ENCODE peak calls at places on chromosomes 11 and 22, in eight cellular contexts. D is GM12865, V is A549, A is coronary artery, J is cardiac muscle cell, G is AG09309, F is nephron progenitor cell, R is fibroblast of the aortic adventitia. U is an unnamed sample.

GRCh38 chr11:133991101-133991500 is 34.3 kb upstream of the IGSF9B start:
- DNase-seq in V (no peak), J (no peak), G (no peak), F (no peak), R (no peak), D (no peak), A (no peak), U (no peak)

GRCh38 chr11:46417711-46418110 is 26.1 kb upstream of the CHRM4 start:
- DNase-seq in J (no peak), G (no peak), F (no peak), V (no peak), D (no peak), R (no peak), A (no peak), U (no peak)

GRCh38 chr11:96338910-96339703 is 3.9 kb downstream of the MAML2 start:
- DNase-seq in A (peak), G (no peak), V (no peak), R (peak), J (peak), D (peak), F (no peak), U (no peak)

GRCh38 chr11:12725047-12725862 is 51.0 kb downstream of the TEAD1 start:
- DNase-seq in F (no peak), A (no peak), G (no peak), J (peak), R (no peak), V (no peak), D (peak), U (no peak)

GRCh38 chr22:46677323-46678002 is 57.3 kb downstream of the GRAMD4 start:
- DNase-seq in J (no peak), D (no peak), G (no peak), R (no peak), A (no peak), V (no peak), F (no peak), U (no peak)

GRCh38 chr11:63667993-63668392 is 3.2 kb downstream of the ATL3 start:
- DNase-seq in J (peak), F (no peak), V (peak), R (peak), A (no peak), G (peak), D (no peak), U (no peak)

GRCh38 chr11:120942701-120943100 is 81.2 kb upstream of the TBCEL start:
- DNase-seq in A (no peak), G (no peak), D (no peak), J (no peak), R (no peak), F (no peak), V (no peak), U (no peak)

GRCh38 chr11:35040221-35040942 is 98.6 kb upstream of the CD44 start:
- DNase-seq in D (peak), J (peak), G (no peak), F (no peak), V (peak), A (no peak), R (no peak), U (no peak)

GRCh38 chr11:3942160-3942955 is 86.9 kb downstream of the STIM1 start:
- DNase-seq in D (peak), G (no peak), V (no peak), R (no peak), J (no peak), F (no peak), A (no peak), U (no peak)

GRCh38 chr22:48940266-48940987 is 887.2 kb downstream of the BRD1 start:
- DNase-seq in G (no peak), V (no peak), J (no peak), A (peak), F (no peak), R (no peak), D (no peak), U (peak)

GRCh38 chr11:8282621-8283509 is 19.2 kb upstream of the LMO1 start:
- DNase-seq in A (peak), R (no peak), D (no peak), F (peak), V (no peak), G (no peak), J (no peak), U (peak)

GRCh38 chr11:19087658-19088057 is 27.1 kb upstream of the MRGPRX2 start:
- DNase-seq in V (no peak), J (peak), F (no peak), R (peak), G (peak), A (no peak), D (no peak), U (no peak)

GRCh38 chr22:29073618-29074275 is 912 bp downstream of the KREMEN1 start:
- DNase-seq in A (no peak), R (peak), J (peak), F (peak), D (no peak), V (no peak), G (no peak), U (peak)

GRCh38 chr11:108253176-108253575 is 30.3 kb downstream of the ATM start:
- DNase-seq in J (no peak), R (peak), V (no peak), F (no peak), D (no peak), G (no peak), A (no peak), U (no peak)

GRCh38 chr11:45104006-45104789 is 42.2 kb upstream of the PRDM11 start:
- DNase-seq in J (no peak), D (no peak), R (no peak), V (no peak), A (peak), G (no peak), F (no peak), U (peak)

GRCh38 chr11:34773211-34773610 is 143.0 kb downstream of the APIP start:
- DNase-seq in V (no peak), R (no peak), A (no peak), G (no peak), F (no peak), J (no peak), D (no peak), U (no peak)

GRCh38 chr22:21876486-21877176 is 9.2 kb upstream of the MAPK1 start:
- DNase-seq in F (no peak), V (no peak), D (peak), J (peak), G (peak), R (peak), A (no peak), U (no peak)

GRCh38 chr22:48068323-48068722 is 1305.9 kb downstream of the TBC1D22A start:
- DNase-seq in R (no peak), F (no peak), G (no peak), V (no peak), D (no peak), J (no peak), A (no peak), U (no peak)

GRCh38 chr11:100791103-100791502 is 104.0 kb downstream of the ARHGAP42 start:
- DNase-seq in J (no peak), F (no peak), G (no peak), D (no peak), R (no peak), V (no peak), A (no peak), U (no peak)

GRCh38 chr22:39723463-39723862 is 152.9 kb downstream of the CACNA1I start:
- DNase-seq in J (no peak), A (peak), D (no peak), V (no peak), G (no peak), F (no peak), R (no peak), U (peak)

GRCh38 chr22:20858615-20859416 is at the start of the genes PI4KA and SNAP29:
- DNase-seq in R (peak), V (peak), A (peak), F (peak), J (peak), G (peak), D (peak), U (peak)
- TF ChIP-seq CTCF in R (no peak), V (no peak), A (no peak), F (no peak), J (no peak), G (no peak), D (no peak), U (peak)

GRCh38 chr11:11400635-11401232 is 47.7 kb upstream of the CSNK2A3 start:
- DNase-seq in R (no peak), G (no peak), A (no peak), F (no peak), D (peak), J (no peak), V (peak), U (no peak)
- TF ChIP-seq CTCF in R (no peak), G (peak), A (no peak), F (peak), D (peak), J (peak), V (no peak), U (no peak)

GRCh38 chr11:86570457-86570856 is 102.0 kb downstream of the ME3 start:
- DNase-seq in V (no peak), F (no peak), R (no peak), J (no peak), D (no peak), G (no peak), A (no peak), U (no peak)

GRCh38 chr11:86570020-86570419 is 102.4 kb downstream of the ME3 start:
- DNase-seq in F (no peak), D (no peak), J (no peak), A (no peak), V (no peak), R (no peak), G (no peak), U (no peak)

GRCh38 chr11:86574493-86575207 is 97.8 kb downstream of the ME3 start:
- DNase-seq in A (no peak), F (no peak), R (no peak), D (no peak), G (no peak), V (no peak), J (peak), U (no peak)

GRCh38 chr11:86569109-86569508 is 103.3 kb downstream of the ME3 start:
- DNase-seq in J (no peak), G (no peak), A (no peak), F (no peak), V (no peak), R (no peak), D (no peak), U (no peak)

GRCh38 chr11:86571273-86571948 is 101.0 kb downstream of the ME3 start:
- DNase-seq in R (no peak), G (no peak), F (peak), V (peak), J (peak), A (no peak), D (no peak), U (no peak)
- TF ChIP-seq CTCF in R (peak), G (peak), F (peak), V (peak), J (peak), A (no peak), D (peak), U (peak)

DNA sequence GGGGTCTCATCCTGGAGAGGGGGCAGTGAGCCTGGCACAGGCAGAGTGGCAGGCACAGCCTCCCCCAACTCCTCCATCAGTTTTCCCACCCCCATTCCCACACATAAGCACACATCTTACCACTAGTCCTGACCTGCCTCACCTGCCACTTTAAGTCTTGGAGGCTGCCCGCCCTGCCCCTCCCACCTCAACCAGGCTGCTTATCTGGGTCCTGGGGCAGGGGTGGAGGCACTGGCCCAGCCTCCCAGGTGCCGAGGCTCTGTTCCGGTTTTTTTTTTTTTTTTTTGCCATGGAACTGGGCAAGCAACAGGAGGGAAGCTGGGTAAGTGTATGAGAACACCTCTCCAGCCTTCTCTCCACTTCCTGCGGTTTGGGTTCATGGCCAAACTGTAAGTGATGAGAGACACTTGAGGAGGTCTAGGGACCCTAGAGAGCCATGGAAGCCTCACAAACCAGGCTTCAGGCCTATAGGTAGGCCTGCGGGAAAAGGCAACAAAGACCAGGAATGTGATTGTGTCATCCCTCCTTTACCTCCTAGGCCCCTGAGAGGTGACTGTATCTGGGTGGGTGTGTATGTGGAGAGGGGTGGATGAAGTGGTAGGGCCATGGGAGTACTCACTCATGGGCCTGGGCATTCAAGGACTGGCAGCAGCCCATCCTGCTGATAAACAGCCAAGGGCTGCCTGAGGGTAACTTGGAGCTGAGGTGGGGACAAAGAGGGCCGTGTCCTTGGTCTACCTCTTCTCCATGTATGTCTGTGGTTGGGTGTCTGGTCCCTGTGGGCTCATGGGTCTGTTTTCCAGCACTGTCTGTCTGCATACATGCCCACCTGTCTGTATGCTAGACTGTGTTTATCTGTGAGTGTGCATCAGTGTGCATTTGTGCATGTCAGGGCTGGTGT is 22.6 kb downstream of the PHLDB1 start:
- DNase-seq in V (no peak), J (no peak), G (no peak), R (no peak), D (no peak), F (no peak), A (no peak), U (no peak)
- TF ChIP-seq CTCF in V (no peak), J (no peak), G (no peak), R (no peak), D (no peak), F (no peak), A (no peak), U (no peak)

DNA sequence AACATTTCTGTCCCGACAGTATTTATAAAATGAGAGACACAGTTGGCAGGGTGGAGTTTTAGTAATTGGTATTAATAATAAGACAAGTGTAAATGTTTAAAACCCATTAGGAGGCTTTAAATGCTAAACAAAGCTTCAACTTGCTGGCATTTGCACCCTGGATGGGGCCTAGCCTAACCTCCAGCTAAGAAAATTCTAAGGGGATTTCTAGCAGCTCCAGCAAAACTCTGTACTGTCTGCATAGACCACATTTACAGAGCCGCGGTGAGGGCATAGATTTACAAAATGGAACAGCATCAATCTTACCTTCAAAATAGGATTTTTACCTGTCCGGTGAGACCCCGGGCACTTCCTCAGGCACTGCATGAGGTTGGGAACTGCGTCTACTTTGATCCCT is 113.9 kb upstream of the ANO1 start:
- DNase-seq in J (no peak), G (no peak), R (no peak), D (no peak), F (no peak), A (no peak), V (no peak), U (no peak)
- TF ChIP-seq CTCF in J (no peak), G (no peak), R (no peak), D (no peak), F (no peak), A (no peak), V (no peak), U (no peak)

GRCh38 chr11:93017821-93018690 is 48.6 kb downstream of the MTNR1B start:
- DNase-seq in J (peak), A (no peak), F (no peak), G (no peak), D (no peak), V (peak), R (peak), U (no peak)
- TF ChIP-seq CTCF in J (no peak), A (no peak), F (no peak), G (peak), D (no peak), V (no peak), R (no peak), U (no peak)

GRCh38 chr11:33488971-33489370 is 211.7 kb downstream of the C11orf91 start:
- DNase-seq in D (no peak), V (no peak), J (no peak), R (no peak), A (no peak), F (no peak), G (no peak), U (no peak)

GRCh38 chr11:33492569-33492968 is 208.1 kb downstream of the C11orf91 start:
- DNase-seq in D (no peak), F (no peak), V (no peak), A (no peak), G (no peak), J (no peak), R (no peak), U (no peak)

GRCh38 chr11:33490842-33491370 is 209.7 kb downstream of the C11orf91 start:
- DNase-seq in J (no peak), D (peak), G (no peak), R (no peak), F (no peak), A (no peak), V (no peak), U (no peak)
- TF ChIP-seq CTCF in J (no peak), D (no peak), G (no peak), R (no peak), F (no peak), A (no peak), V (no peak), U (no peak)

U was measured in type B pancreatic cell.